ENCODE peak calls at places on chromosomes 6 and 20, in ten cellular contexts. One of them, this sample, is unnamed.

GRCh38 chr6:30655743-30656094 is 8.8 kb downstream of the C6orf136 start:
- DNase-seq in stromal cell of bone marrow: no peak
- DNase-seq in osteocyte: no peak
- DNase-seq in type B pancreatic cell: no peak
- DNase-seq in astrocyte of the spinal cord: no peak
- DNase-seq in natural killer cell treated with Interleukin-12 subunit alpha and Interleukin-12 subunit beta and Interleukin-15 and Interleukin-18, amount 100 ng/mL, for 72 hours: no peak
- DNase-seq in Right ventricle myocardium inferior: no peak
- DNase-seq in iPS DF 19.7: no peak
- DNase-seq in mesothelial cell of epicardium: no peak
- DNase-seq in iPS-NIHi11: no peak
- DNase-seq in this sample: no peak

GRCh38 chr20:23119456-23120216 is 33.5 kb upstream of the CD93 start:
- DNase-seq in stromal cell of bone marrow: no peak
- DNase-seq in osteocyte: no peak
- DNase-seq in type B pancreatic cell: no peak
- DNase-seq in astrocyte of the spinal cord: no peak
- DNase-seq in natural killer cell treated with Interleukin-12 subunit alpha and Interleukin-12 subunit beta and Interleukin-15 and Interleukin-18, amount 100 ng/mL, for 72 hours: no peak
- DNase-seq in Right ventricle myocardium inferior: no peak
- DNase-seq in iPS DF 19.7: no peak
- DNase-seq in mesothelial cell of epicardium: no peak
- DNase-seq in iPS-NIHi11: no peak
- DNase-seq in this sample: no peak

GRCh38 chr20:20690676-20691476 is 21.6 kb downstream of the RALGAPA2 start:
- DNase-seq in stromal cell of bone marrow: no peak
- DNase-seq in osteocyte: no peak
- DNase-seq in type B pancreatic cell: no peak
- DNase-seq in astrocyte of the spinal cord: no peak
- DNase-seq in natural killer cell treated with Interleukin-12 subunit alpha and Interleukin-12 subunit beta and Interleukin-15 and Interleukin-18, amount 100 ng/mL, for 72 hours: no peak
- DNase-seq in Right ventricle myocardium inferior: no peak
- DNase-seq in iPS DF 19.7: no peak
- DNase-seq in mesothelial cell of epicardium: no peak
- DNase-seq in iPS-NIHi11: no peak
- DNase-seq in this sample: no peak

GRCh38 chr6:97586344-97586743 is 303.3 kb upstream of the MMS22L start:
- DNase-seq in stromal cell of bone marrow: peak; percentile 9
- DNase-seq in osteocyte: no peak
- DNase-seq in type B pancreatic cell: no peak
- DNase-seq in astrocyte of the spinal cord: peak; percentile 20
- DNase-seq in natural killer cell treated with Interleukin-12 subunit alpha and Interleukin-12 subunit beta and Interleukin-15 and Interleukin-18, amount 100 ng/mL, for 72 hours: no peak
- DNase-seq in Right ventricle myocardium inferior: no peak
- DNase-seq in iPS DF 19.7: no peak
- DNase-seq in mesothelial cell of epicardium: no peak
- DNase-seq in iPS-NIHi11: peak; percentile 27
- DNase-seq in this sample: no peak

GRCh38 chr6:146090474-146090873 is 61.6 kb downstream of the GRM1 start:
- DNase-seq in stromal cell of bone marrow: peak; percentile 36
- DNase-seq in osteocyte: no peak
- DNase-seq in type B pancreatic cell: no peak
- DNase-seq in astrocyte of the spinal cord: peak; percentile 82
- DNase-seq in natural killer cell treated with Interleukin-12 subunit alpha and Interleukin-12 subunit beta and Interleukin-15 and Interleukin-18, amount 100 ng/mL, for 72 hours: no peak
- DNase-seq in Right ventricle myocardium inferior: no peak
- DNase-seq in iPS DF 19.7: no peak
- DNase-seq in mesothelial cell of epicardium: no peak
- DNase-seq in iPS-NIHi11: no peak
- DNase-seq in this sample: no peak

GRCh38 chr6:28712982-28713381 is 187.3 kb downstream of the GPX5 start:
- DNase-seq in stromal cell of bone marrow: no peak
- DNase-seq in osteocyte: no peak
- DNase-seq in type B pancreatic cell: no peak
- DNase-seq in astrocyte of the spinal cord: no peak
- DNase-seq in natural killer cell treated with Interleukin-12 subunit alpha and Interleukin-12 subunit beta and Interleukin-15 and Interleukin-18, amount 100 ng/mL, for 72 hours: no peak
- DNase-seq in Right ventricle myocardium inferior: no peak
- DNase-seq in iPS DF 19.7: no peak
- DNase-seq in mesothelial cell of epicardium: no peak
- DNase-seq in iPS-NIHi11: no peak
- DNase-seq in this sample: no peak

GRCh38 chr6:166046232-166046631 is 121.4 kb downstream of the TBXT start:
- DNase-seq in stromal cell of bone marrow: peak; percentile 78
- DNase-seq in osteocyte: no peak
- DNase-seq in type B pancreatic cell: no peak
- DNase-seq in astrocyte of the spinal cord: peak; percentile 96
- DNase-seq in natural killer cell treated with Interleukin-12 subunit alpha and Interleukin-12 subunit beta and Interleukin-15 and Interleukin-18, amount 100 ng/mL, for 72 hours: no peak
- DNase-seq in Right ventricle myocardium inferior: no peak
- DNase-seq in iPS DF 19.7: no peak
- DNase-seq in mesothelial cell of epicardium: no peak
- DNase-seq in iPS-NIHi11: peak; percentile 21
- DNase-seq in this sample: no peak

GRCh38 chr6:37990762-37991525 is 171.4 kb downstream of the ZFAND3 start:
- DNase-seq in stromal cell of bone marrow: peak; percentile 88
- DNase-seq in osteocyte: no peak
- DNase-seq in type B pancreatic cell: no peak
- DNase-seq in astrocyte of the spinal cord: peak; percentile 86
- DNase-seq in natural killer cell treated with Interleukin-12 subunit alpha and Interleukin-12 subunit beta and Interleukin-15 and Interleukin-18, amount 100 ng/mL, for 72 hours: no peak
- DNase-seq in Right ventricle myocardium inferior: no peak
- DNase-seq in iPS DF 19.7: no peak
- DNase-seq in mesothelial cell of epicardium: no peak
- DNase-seq in iPS-NIHi11: no peak
- DNase-seq in this sample: no peak

GRCh38 chr20:1881240-1881835 is 13.9 kb upstream of the SIRPA start:
- DNase-seq in stromal cell of bone marrow: no peak
- DNase-seq in osteocyte: no peak
- DNase-seq in type B pancreatic cell: no peak
- DNase-seq in astrocyte of the spinal cord: no peak
- DNase-seq in natural killer cell treated with Interleukin-12 subunit alpha and Interleukin-12 subunit beta and Interleukin-15 and Interleukin-18, amount 100 ng/mL, for 72 hours: no peak
- DNase-seq in Right ventricle myocardium inferior: no peak
- DNase-seq in iPS DF 19.7: no peak
- DNase-seq in mesothelial cell of epicardium: no peak
- DNase-seq in iPS-NIHi11: no peak
- DNase-seq in this sample: no peak

GRCh38 chr6:27593861-27594260 is 121.0 kb upstream of the ZNF184 start:
- DNase-seq in stromal cell of bone marrow: no peak
- DNase-seq in osteocyte: no peak
- DNase-seq in type B pancreatic cell: no peak
- DNase-seq in astrocyte of the spinal cord: no peak
- DNase-seq in natural killer cell treated with Interleukin-12 subunit alpha and Interleukin-12 subunit beta and Interleukin-15 and Interleukin-18, amount 100 ng/mL, for 72 hours: no peak
- DNase-seq in Right ventricle myocardium inferior: no peak
- DNase-seq in iPS DF 19.7: no peak
- DNase-seq in mesothelial cell of epicardium: no peak
- DNase-seq in iPS-NIHi11: no peak
- DNase-seq in this sample: no peak

GRCh38 chr6:42431877-42432276 is 19.8 kb downstream of the TRERF1 start:
- DNase-seq in stromal cell of bone marrow: no peak
- DNase-seq in osteocyte: no peak
- DNase-seq in type B pancreatic cell: no peak
- DNase-seq in astrocyte of the spinal cord: no peak
- DNase-seq in natural killer cell treated with Interleukin-12 subunit alpha and Interleukin-12 subunit beta and Interleukin-15 and Interleukin-18, amount 100 ng/mL, for 72 hours: no peak
- DNase-seq in Right ventricle myocardium inferior: no peak
- DNase-seq in iPS DF 19.7: no peak
- DNase-seq in mesothelial cell of epicardium: no peak
- DNase-seq in iPS-NIHi11: no peak
- DNase-seq in this sample: no peak

GRCh38 chr20:63740070-63740500 is 509 bp downstream of the SLC2A4RG start:
- DNase-seq in stromal cell of bone marrow: peak; percentile 19
- DNase-seq in osteocyte: peak; percentile 87
- DNase-seq in type B pancreatic cell: peak; percentile 75
- DNase-seq in astrocyte of the spinal cord: peak; percentile 25
- DNase-seq in natural killer cell treated with Interleukin-12 subunit alpha and Interleukin-12 subunit beta and Interleukin-15 and Interleukin-18, amount 100 ng/mL, for 72 hours: no peak
- DNase-seq in Right ventricle myocardium inferior: no peak
- DNase-seq in iPS DF 19.7: no peak
- DNase-seq in mesothelial cell of epicardium: no peak
- DNase-seq in iPS-NIHi11: peak; percentile 76
- DNase-seq in this sample: peak; percentile 57

GRCh38 chr6:126657556-126658129 is 317.7 kb downstream of the CENPW start:
- DNase-seq in stromal cell of bone marrow: peak; percentile 42
- DNase-seq in osteocyte: no peak
- DNase-seq in type B pancreatic cell: no peak
- DNase-seq in astrocyte of the spinal cord: peak; percentile 47
- DNase-seq in natural killer cell treated with Interleukin-12 subunit alpha and Interleukin-12 subunit beta and Interleukin-15 and Interleukin-18, amount 100 ng/mL, for 72 hours: no peak
- DNase-seq in Right ventricle myocardium inferior: no peak
- DNase-seq in iPS DF 19.7: no peak
- DNase-seq in mesothelial cell of epicardium: no peak
- DNase-seq in iPS-NIHi11: peak; percentile 19
- DNase-seq in this sample: no peak

GRCh38 chr6:157490870-157491269 is 109.9 kb downstream of the ZDHHC14 start:
- DNase-seq in stromal cell of bone marrow: no peak
- DNase-seq in osteocyte: peak; percentile 62
- DNase-seq in type B pancreatic cell: no peak
- DNase-seq in astrocyte of the spinal cord: no peak
- DNase-seq in natural killer cell treated with Interleukin-12 subunit alpha and Interleukin-12 subunit beta and Interleukin-15 and Interleukin-18, amount 100 ng/mL, for 72 hours: no peak
- DNase-seq in Right ventricle myocardium inferior: no peak
- DNase-seq in iPS DF 19.7: no peak
- DNase-seq in mesothelial cell of epicardium: no peak
- DNase-seq in iPS-NIHi11: no peak
- DNase-seq in this sample: no peak

GRCh38 chr6:126118058-126118759 is 131.9 kb downstream of the TRMT11 start:
- DNase-seq in stromal cell of bone marrow: no peak
- DNase-seq in osteocyte: no peak
- DNase-seq in type B pancreatic cell: no peak
- DNase-seq in astrocyte of the spinal cord: peak; percentile 40
- DNase-seq in natural killer cell treated with Interleukin-12 subunit alpha and Interleukin-12 subunit beta and Interleukin-15 and Interleukin-18, amount 100 ng/mL, for 72 hours: no peak
- DNase-seq in Right ventricle myocardium inferior: no peak
- DNase-seq in iPS DF 19.7: no peak
- DNase-seq in mesothelial cell of epicardium: no peak
- DNase-seq in iPS-NIHi11: no peak
- DNase-seq in this sample: no peak

GRCh38 chr20:50381771-50382593 is 128.2 kb upstream of the PTPN1 start:
- DNase-seq in stromal cell of bone marrow: no peak
- DNase-seq in osteocyte: no peak
- DNase-seq in type B pancreatic cell: no peak
- DNase-seq in astrocyte of the spinal cord: no peak
- DNase-seq in natural killer cell treated with Interleukin-12 subunit alpha and Interleukin-12 subunit beta and Interleukin-15 and Interleukin-18, amount 100 ng/mL, for 72 hours: no peak
- DNase-seq in Right ventricle myocardium inferior: no peak
- DNase-seq in iPS DF 19.7: no peak
- DNase-seq in mesothelial cell of epicardium: no peak
- DNase-seq in iPS-NIHi11: no peak
- DNase-seq in this sample: peak; percentile 56

GRCh38 chr6:89694428-89694827 is 55.9 kb upstream of the LYRM2 start:
- DNase-seq in stromal cell of bone marrow: no peak
- DNase-seq in osteocyte: no peak
- DNase-seq in type B pancreatic cell: no peak
- DNase-seq in astrocyte of the spinal cord: no peak
- DNase-seq in natural killer cell treated with Interleukin-12 subunit alpha and Interleukin-12 subunit beta and Interleukin-15 and Interleukin-18, amount 100 ng/mL, for 72 hours: no peak
- DNase-seq in Right ventricle myocardium inferior: no peak
- DNase-seq in iPS DF 19.7: no peak
- DNase-seq in mesothelial cell of epicardium: no peak
- DNase-seq in iPS-NIHi11: no peak
- DNase-seq in this sample: no peak

GRCh38 chr20:34861386-34862084 is 11.1 kb downstream of the GGT7 start:
- DNase-seq in stromal cell of bone marrow: no peak
- DNase-seq in osteocyte: peak; percentile 69
- DNase-seq in type B pancreatic cell: peak; percentile 63
- DNase-seq in astrocyte of the spinal cord: no peak
- DNase-seq in natural killer cell treated with Interleukin-12 subunit alpha and Interleukin-12 subunit beta and Interleukin-15 and Interleukin-18, amount 100 ng/mL, for 72 hours: no peak
- DNase-seq in Right ventricle myocardium inferior: no peak
- DNase-seq in iPS DF 19.7: no peak
- DNase-seq in mesothelial cell of epicardium: no peak
- DNase-seq in iPS-NIHi11: no peak
- DNase-seq in this sample: no peak

GRCh38 chr6:158769228-158769627 is 49.9 kb downstream of the EZR start:
- DNase-seq in stromal cell of bone marrow: no peak
- DNase-seq in osteocyte: no peak
- DNase-seq in type B pancreatic cell: no peak
- DNase-seq in astrocyte of the spinal cord: no peak
- DNase-seq in natural killer cell treated with Interleukin-12 subunit alpha and Interleukin-12 subunit beta and Interleukin-15 and Interleukin-18, amount 100 ng/mL, for 72 hours: no peak
- DNase-seq in Right ventricle myocardium inferior: no peak
- DNase-seq in iPS DF 19.7: no peak
- DNase-seq in mesothelial cell of epicardium: no peak
- DNase-seq in iPS-NIHi11: no peak
- DNase-seq in this sample: no peak

GRCh38 chr6:116385462-116385807 is 14.7 kb downstream of the DSE start:
- DNase-seq in stromal cell of bone marrow: peak; percentile 69
- DNase-seq in osteocyte: no peak
- DNase-seq in type B pancreatic cell: no peak
- DNase-seq in astrocyte of the spinal cord: peak; percentile 78
- DNase-seq in natural killer cell treated with Interleukin-12 subunit alpha and Interleukin-12 subunit beta and Interleukin-15 and Interleukin-18, amount 100 ng/mL, for 72 hours: no peak
- DNase-seq in Right ventricle myocardium inferior: no peak
- DNase-seq in iPS DF 19.7: no peak
- DNase-seq in mesothelial cell of epicardium: no peak
- DNase-seq in iPS-NIHi11: no peak
- DNase-seq in this sample: no peak

GRCh38 chr20:37841991-37842390 is 60.9 kb upstream of the VSTM2L start:
- DNase-seq in stromal cell of bone marrow: no peak
- DNase-seq in osteocyte: no peak
- DNase-seq in type B pancreatic cell: no peak
- DNase-seq in astrocyte of the spinal cord: no peak
- DNase-seq in natural killer cell treated with Interleukin-12 subunit alpha and Interleukin-12 subunit beta and Interleukin-15 and Interleukin-18, amount 100 ng/mL, for 72 hours: no peak
- DNase-seq in Right ventricle myocardium inferior: no peak
- DNase-seq in iPS DF 19.7: no peak
- DNase-seq in mesothelial cell of epicardium: no peak
- DNase-seq in iPS-NIHi11: no peak
- DNase-seq in this sample: no peak

GRCh38 chr20:14576478-14576877 is 239.1 kb upstream of the FLRT3 start:
- DNase-seq in stromal cell of bone marrow: no peak
- DNase-seq in osteocyte: no peak
- DNase-seq in type B pancreatic cell: no peak
- DNase-seq in astrocyte of the spinal cord: no peak
- DNase-seq in natural killer cell treated with Interleukin-12 subunit alpha and Interleukin-12 subunit beta and Interleukin-15 and Interleukin-18, amount 100 ng/mL, for 72 hours: no peak
- DNase-seq in Right ventricle myocardium inferior: no peak
- DNase-seq in iPS DF 19.7: no peak
- DNase-seq in mesothelial cell of epicardium: no peak
- DNase-seq in iPS-NIHi11: no peak
- DNase-seq in this sample: no peak

GRCh38 chr6:155195903-155196302 is 67.9 kb upstream of the CLDN20 start:
- DNase-seq in stromal cell of bone marrow: no peak
- DNase-seq in osteocyte: no peak
- DNase-seq in type B pancreatic cell: no peak
- DNase-seq in astrocyte of the spinal cord: no peak
- DNase-seq in natural killer cell treated with Interleukin-12 subunit alpha and Interleukin-12 subunit beta and Interleukin-15 and Interleukin-18, amount 100 ng/mL, for 72 hours: no peak
- DNase-seq in Right ventricle myocardium inferior: no peak
- DNase-seq in iPS DF 19.7: no peak
- DNase-seq in mesothelial cell of epicardium: no peak
- DNase-seq in iPS-NIHi11: peak; percentile 54
- DNase-seq in this sample: no peak

GRCh38 chr6:45917439-45917838 is 98.2 kb downstream of the CLIC5 start:
- DNase-seq in stromal cell of bone marrow: no peak
- DNase-seq in osteocyte: no peak
- DNase-seq in type B pancreatic cell: no peak
- DNase-seq in astrocyte of the spinal cord: no peak
- DNase-seq in natural killer cell treated with Interleukin-12 subunit alpha and Interleukin-12 subunit beta and Interleukin-15 and Interleukin-18, amount 100 ng/mL, for 72 hours: no peak
- DNase-seq in Right ventricle myocardium inferior: no peak
- DNase-seq in iPS DF 19.7: no peak
- DNase-seq in mesothelial cell of epicardium: no peak
- DNase-seq in iPS-NIHi11: no peak
- DNase-seq in this sample: no peak

GRCh38 chr6:99282479-99283062 is 66.9 kb downstream of the FAXC start:
- DNase-seq in stromal cell of bone marrow: peak; percentile 6
- DNase-seq in osteocyte: no peak
- DNase-seq in type B pancreatic cell: no peak
- DNase-seq in astrocyte of the spinal cord: peak; percentile 39
- DNase-seq in natural killer cell treated with Interleukin-12 subunit alpha and Interleukin-12 subunit beta and Interleukin-15 and Interleukin-18, amount 100 ng/mL, for 72 hours: no peak
- DNase-seq in Right ventricle myocardium inferior: no peak
- DNase-seq in iPS DF 19.7: no peak
- DNase-seq in mesothelial cell of epicardium: no peak
- DNase-seq in iPS-NIHi11: peak; percentile 18
- DNase-seq in this sample: no peak

GRCh38 chr20:34705383-34706021 is 1.4 kb downstream of the TP53INP2 start:
- DNase-seq in stromal cell of bone marrow: no peak
- DNase-seq in osteocyte: no peak
- DNase-seq in type B pancreatic cell: no peak
- DNase-seq in astrocyte of the spinal cord: no peak
- DNase-seq in natural killer cell treated with Interleukin-12 subunit alpha and Interleukin-12 subunit beta and Interleukin-15 and Interleukin-18, amount 100 ng/mL, for 72 hours: no peak
- DNase-seq in Right ventricle myocardium inferior: peak; percentile 65
- DNase-seq in iPS DF 19.7: no peak
- DNase-seq in mesothelial cell of epicardium: no peak
- DNase-seq in iPS-NIHi11: no peak
- DNase-seq in this sample: no peak

GRCh38 chr6:139271056-139271455 is 20.7 kb downstream of the TXLNB start:
- DNase-seq in stromal cell of bone marrow: no peak
- DNase-seq in osteocyte: no peak
- DNase-seq in type B pancreatic cell: no peak
- DNase-seq in astrocyte of the spinal cord: peak; percentile 92
- DNase-seq in natural killer cell treated with Interleukin-12 subunit alpha and Interleukin-12 subunit beta and Interleukin-15 and Interleukin-18, amount 100 ng/mL, for 72 hours: no peak
- DNase-seq in Right ventricle myocardium inferior: no peak
- DNase-seq in iPS DF 19.7: no peak
- DNase-seq in mesothelial cell of epicardium: no peak
- DNase-seq in iPS-NIHi11: no peak
- DNase-seq in this sample: no peak

This sample was measured in activated T-cell treated with anti-CD3 and anti-CD28 coated beads, Interleukin-2, amount 50 U/mL, for 48 hours.